ENCODE peak calls at places on chromosomes 4 and X, in five cellular contexts. Y is HCT116, O is stomach, W is SK-N-MC, M is HepG2. I is an unnamed sample.

GRCh38 chrX:39619182-39620009 is 478.4 kb downstream of the BCOR start:
- DNase-seq in Y (no peak), O (peak), M (no peak), W (no peak), I (no peak)

GRCh38 chrX:111114806-111115205 is 18.8 kb downstream of the PAK3 start:
- DNase-seq in M (no peak), O (no peak), W (no peak), Y (no peak), I (no peak)

GRCh38 chr4:48388504-48389154 is 47.3 kb downstream of the SLAIN2 start:
- DNase-seq in O (no peak), Y (no peak), M (no peak), W (no peak), I (no peak)

GRCh38 chrX:31356501-31357263 is 284.8 kb upstream of the FTHL17 start:
- DNase-seq in W (no peak), M (peak), O (no peak), Y (no peak), I (no peak)

GRCh38 chr4:80192937-80193336 is 4.4 kb upstream of the PRDM8 start:
- DNase-seq in W (no peak), Y (no peak), M (no peak), O (no peak), I (no peak)

GRCh38 chrX:46117234-46117633 is 428.0 kb downstream of the ZNF674 start:
- DNase-seq in O (no peak), M (no peak), Y (no peak), W (no peak), I (peak)

GRCh38 chr4:1293981-1294380 is 4.3 kb downstream of the MAEA start:
- DNase-seq in M (no peak), O (peak), W (no peak), Y (no peak), I (no peak)

GRCh38 chr4:73019462-73020047 is 50.0 kb downstream of the COX18 start:
- DNase-seq in W (peak), M (peak), Y (peak), O (no peak), I (peak)

GRCh38 chr4:3476936-3477749 is 14.0 kb downstream of the DOK7 start:
- DNase-seq in Y (no peak), M (no peak), O (no peak), W (no peak), I (no peak)

GRCh38 chrX:22585831-22586230 is 313.1 kb downstream of the CBLL2 start:
- DNase-seq in Y (no peak), M (no peak), W (no peak), O (no peak), I (no peak)

GRCh38 chr4:34182346-34182745 is 2062.0 kb downstream of the ARAP2 start:
- DNase-seq in Y (no peak), W (no peak), M (no peak), O (no peak), I (no peak)

GRCh38 chr4:14701896-14702295 is 300.4 kb upstream of the CPEB2 start:
- DNase-seq in Y (no peak), O (peak), M (no peak), W (no peak), I (peak)

GRCh38 chr4:153579410-153579809 is 104.7 kb upstream of the TLR2 start:
- DNase-seq in W (no peak), O (no peak), Y (no peak), M (no peak), I (no peak)

GRCh38 chr4:121873604-121874003 is 3.3 kb upstream of the BBS7 start:
- DNase-seq in M (no peak), Y (no peak), O (no peak), W (no peak), I (no peak)

GRCh38 chr4:109111031-109111430 is 191.4 kb downstream of the COL25A1 start:
- DNase-seq in O (no peak), W (no peak), Y (no peak), M (no peak), I (no peak)

GRCh38 chr4:71006203-71006907 is 12.9 kb downstream of the DCK start:
- DNase-seq in W (no peak), O (no peak), M (no peak), Y (no peak), I (no peak)

GRCh38 chr4:71009091-71009490 is 15.6 kb downstream of the DCK start:
- DNase-seq in M (no peak), W (no peak), Y (no peak), O (no peak), I (no peak)

GRCh38 chr4:71009796-71010588 is 16.5 kb downstream of the DCK start:
- DNase-seq in W (no peak), M (peak), O (no peak), Y (peak), I (no peak)

DNA sequence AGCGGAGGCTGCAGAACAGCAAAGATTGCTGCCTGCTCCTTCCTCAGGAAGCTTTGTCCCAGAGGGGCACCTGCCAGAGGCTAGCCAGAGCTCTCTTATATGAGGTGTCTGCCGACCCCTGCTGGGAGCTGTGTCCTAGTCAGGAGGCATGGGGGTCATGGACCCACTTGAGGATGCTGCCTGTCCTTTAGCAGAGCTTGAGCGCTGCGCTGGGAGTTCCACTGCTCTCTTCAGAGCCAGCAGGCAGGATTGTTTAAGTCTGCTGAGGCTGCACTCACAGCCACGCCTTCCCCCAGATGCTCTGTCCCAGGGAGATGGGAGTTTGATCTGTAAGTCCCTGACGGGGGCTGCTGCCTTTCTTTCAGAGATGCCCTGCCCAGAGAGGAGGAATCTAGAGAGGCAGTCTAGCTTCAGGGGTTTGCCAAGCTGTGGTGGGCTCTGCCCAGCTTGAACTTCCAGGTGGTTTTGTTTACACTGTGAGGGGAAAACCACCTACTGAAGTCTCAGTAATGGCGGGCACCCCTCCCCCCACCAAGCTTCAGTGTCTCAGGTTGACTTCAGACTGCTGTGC is 10.9 kb downstream of the DCK start:
- DNase-seq in W (no peak), M (peak), O (no peak), Y (no peak), I (no peak)
- H3K27ac ChIP-seq in W (no peak), M (no peak), O (no peak), Y (no peak), I (no peak)

GRCh38 chrX:2710041-2710471 is 19.0 kb downstream of the CD99 start:
- DNase-seq in Y (peak), W (no peak), O (no peak), M (no peak), I (no peak)
- TF ChIP-seq POLR2AphosphoS5 in Y (no peak), W (no peak), O (peak), M (no peak), I (no peak)

GRCh38 chrX:69177511-69178162 is 12.4 kb upstream of the PJA1 start:
- DNase-seq in M (no peak), O (no peak), Y (no peak), W (no peak), I (no peak)

GRCh38 chrX:69173906-69174305 is 8.7 kb upstream of the PJA1 start:
- DNase-seq in O (no peak), Y (no peak), W (no peak), M (no peak), I (no peak)

GRCh38 chrX:69182818-69183375 is 17.6 kb upstream of the PJA1 start:
- DNase-seq in W (no peak), M (no peak), Y (no peak), O (no peak), I (no peak)

GRCh38 chrX:69178592-69178991 is 13.3 kb upstream of the PJA1 start:
- DNase-seq in O (no peak), Y (no peak), M (no peak), W (no peak), I (no peak)

DNA sequence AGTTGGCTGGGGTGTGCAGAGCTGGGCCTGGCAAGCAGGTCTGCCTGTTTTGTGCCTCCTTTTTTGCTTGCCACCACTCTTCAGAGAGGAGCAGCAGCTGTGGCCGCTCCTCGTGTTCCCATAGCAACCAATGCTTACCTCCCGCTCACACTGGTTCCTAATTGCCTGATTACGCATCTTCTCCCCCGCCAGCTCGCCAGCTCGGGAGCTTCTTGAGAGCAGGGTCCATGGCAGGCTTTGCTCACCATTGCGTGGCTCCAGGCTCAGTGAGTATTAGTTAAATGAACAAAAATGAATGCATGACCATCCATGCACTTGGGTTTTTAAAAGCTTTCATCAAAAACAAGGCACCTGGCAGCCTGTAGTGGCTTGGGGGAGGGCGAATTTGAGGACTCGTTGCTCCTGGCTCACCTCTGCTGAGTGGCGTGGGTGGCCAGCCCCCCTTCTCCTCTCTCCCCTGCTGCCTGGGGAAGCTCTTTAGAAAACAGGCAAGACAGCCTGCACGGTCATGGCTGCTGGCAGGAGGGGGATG is 14.2 kb upstream of the PJA1 start:
- DNase-seq in Y (no peak), W (no peak), M (no peak), O (no peak), I (no peak)
- H3K27ac ChIP-seq in Y (no peak), W (no peak), M (no peak), O (no peak), I (no peak)

GRCh38 chr4:139740531-139741041 is 75.0 kb downstream of the MGST2 start:
- DNase-seq in M (peak), W (no peak), Y (no peak), O (peak), I (peak)
- TF ChIP-seq POLR2AphosphoS5 in M (no peak), W (no peak), Y (no peak), O (peak), I (peak)

DNA sequence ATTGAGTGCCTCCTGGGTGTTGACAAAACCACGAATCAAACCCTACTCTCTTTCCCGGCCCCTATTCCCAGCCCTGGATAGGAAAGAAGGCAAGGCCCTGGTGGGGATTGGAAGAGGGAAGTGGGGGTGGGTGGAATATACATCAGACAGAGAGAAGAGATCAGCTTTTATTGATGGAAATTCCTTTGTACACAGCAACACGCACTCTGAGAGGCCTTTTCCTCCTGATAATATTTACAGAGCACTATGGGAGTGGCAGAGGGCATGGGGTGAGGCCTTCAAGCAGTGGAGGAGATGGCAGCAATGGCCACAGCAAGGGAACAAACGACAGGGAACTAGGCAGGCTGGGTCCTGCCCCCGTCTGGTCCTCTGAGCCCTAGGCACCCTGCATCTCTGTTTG is 15.2 kb downstream of the IQSEC2 start:
- DNase-seq in O (no peak), Y (no peak), W (no peak), M (no peak), I (no peak)
- H3K27ac ChIP-seq in O (no peak), Y (no peak), W (peak), M (no peak), I (no peak)

GRCh38 chrX:47560831-47561652 is at the start of gene ARAF:
- DNase-seq in M (peak), W (peak), O (peak), Y (peak), I (peak)
- TF ChIP-seq POLR2AphosphoS5 in M (peak), W (peak), O (peak), Y (peak), I (peak)

DNA sequence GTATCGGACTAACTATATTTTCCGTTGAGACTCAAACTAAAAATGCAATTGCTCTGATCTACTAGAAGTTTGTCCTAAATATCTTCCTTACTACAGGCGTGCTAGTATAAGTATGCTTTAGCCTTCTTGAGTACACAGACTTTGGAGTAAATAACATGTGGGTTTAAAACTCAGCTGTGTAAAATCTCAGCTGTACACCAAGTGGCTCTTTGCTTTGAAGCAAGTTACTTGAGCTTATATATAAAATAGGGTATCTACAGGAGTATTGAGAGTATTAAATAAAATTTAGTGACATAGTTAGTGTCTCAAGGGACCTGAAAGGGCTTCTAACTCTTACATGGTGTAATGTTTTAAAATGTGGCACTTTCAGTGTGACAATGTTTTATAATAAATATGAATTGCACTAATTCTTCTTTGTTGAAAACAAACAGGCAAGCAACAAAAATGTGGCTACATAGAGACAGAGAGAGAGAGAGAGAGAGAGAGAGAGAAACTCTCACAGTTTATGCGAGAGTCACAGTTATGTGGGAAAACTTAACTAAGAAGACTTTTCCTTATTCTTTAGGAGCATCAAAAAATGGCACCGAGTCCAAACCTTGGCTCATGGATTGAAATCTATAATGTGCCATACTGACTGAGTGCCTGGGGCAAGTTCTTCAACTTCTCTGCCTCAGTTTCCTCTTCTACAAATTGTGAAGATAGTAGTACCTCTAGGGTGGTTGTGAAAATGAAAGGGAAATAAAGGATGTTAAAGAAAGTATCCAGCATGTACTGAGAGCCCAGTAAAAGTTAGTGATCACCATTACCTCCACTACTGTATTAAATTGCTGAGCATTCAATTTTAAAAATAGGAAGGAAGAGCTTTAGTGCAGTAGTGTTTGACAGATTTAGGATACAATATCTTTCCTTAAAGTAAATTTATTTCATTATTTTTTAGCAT is 187.8 kb upstream of the ANK2 start:
- DNase-seq in M (no peak), W (no peak), O (no peak), Y (no peak), I (no peak)
- H3K27ac ChIP-seq in M (no peak), W (peak), O (no peak), Y (no peak), I (no peak)

GRCh38 chr4:74377714-74378113 is 12.8 kb downstream of the EREG start:
- DNase-seq in O (no peak), Y (no peak), M (no peak), W (no peak), I (no peak)

GRCh38 chr4:74376888-74377483 is 12.0 kb downstream of the EREG start:
- DNase-seq in Y (no peak), W (peak), M (peak), O (no peak), I (no peak)

GRCh38 chr4:74374561-74375327 is 9.8 kb downstream of the EREG start:
- DNase-seq in O (peak), M (no peak), W (no peak), Y (peak), I (no peak)

GRCh38 chr4:74374128-74374527 is 9.2 kb downstream of the EREG start:
- DNase-seq in W (no peak), M (no peak), Y (no peak), O (no peak), I (no peak)

DNA sequence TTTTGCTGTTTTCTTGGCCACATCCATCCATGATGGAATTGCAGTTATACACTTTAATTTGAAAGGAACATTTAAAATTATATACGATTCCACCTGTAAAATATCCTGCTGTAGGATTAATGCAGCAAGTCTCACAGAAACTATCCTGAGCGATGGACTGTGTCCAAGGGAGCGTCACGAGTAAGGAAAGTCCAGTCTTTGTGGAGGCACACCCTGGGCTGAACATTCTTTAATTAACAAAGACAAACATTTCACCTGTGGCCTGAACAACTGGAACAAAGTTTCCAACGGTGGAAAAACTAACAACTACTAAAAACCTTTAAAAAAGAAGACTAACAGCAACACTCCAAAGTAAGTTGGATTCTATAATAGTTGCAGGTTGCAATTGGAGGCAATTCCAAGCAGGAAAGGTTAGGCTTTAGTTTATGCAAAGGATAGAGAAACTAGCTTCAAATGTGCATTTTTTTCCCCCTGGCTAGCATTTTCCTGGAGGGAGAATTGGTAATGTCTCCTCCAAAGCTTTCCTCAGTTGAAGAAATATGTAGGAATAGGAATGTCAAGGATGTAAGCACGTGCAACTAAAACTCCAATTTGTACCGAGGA is 11.0 kb downstream of the EREG start:
- DNase-seq in W (no peak), Y (no peak), O (peak), M (no peak), I (no peak)
- TF ChIP-seq POLR2AphosphoS5 in W (no peak), Y (peak), O (peak), M (no peak), I (no peak)

GRCh38 chr4:140730108-140730507 is 26.1 kb downstream of the TBC1D9 start:
- DNase-seq in W (no peak), O (no peak), Y (no peak), M (no peak), I (no peak)

GRCh38 chr4:140724780-140725179 is 31.4 kb downstream of the TBC1D9 start:
- DNase-seq in O (no peak), Y (no peak), M (no peak), W (no peak), I (no peak)

GRCh38 chr4:140725556-140725955 is 30.6 kb downstream of the TBC1D9 start:
- DNase-seq in W (no peak), Y (no peak), O (no peak), M (no peak), I (no peak)

GRCh38 chr4:140732780-140733179 is 23.4 kb downstream of the TBC1D9 start:
- DNase-seq in O (no peak), M (no peak), W (no peak), Y (no peak), I (no peak)

GRCh38 chr4:140726776-140727500 is 29.2 kb downstream of the TBC1D9 start:
- DNase-seq in W (no peak), M (no peak), O (no peak), Y (no peak), I (no peak)
- H3K27ac ChIP-seq in W (no peak), M (peak), O (peak), Y (no peak), I (no peak)

GRCh38 chr4:6916587-6917444 is 7.2 kb downstream of the TBC1D14 start:
- DNase-seq in M (no peak), O (peak), W (no peak), Y (peak), I (peak)
- TF ChIP-seq POLR2AphosphoS5 in M (no peak), O (peak), W (no peak), Y (peak), I (peak)